ENCODE peak calls at places on chromosomes 7 and 10, in ten cellular contexts. N is neural progenitor cell, W is heart right ventricle, S is GM10248, A is AG10803, H is PC-3, Q is IMR-90, K is heart left ventricle, E is esophagus squamous epithelium, U is lung. D is an unnamed sample.

GRCh38 chr7:136183981-136184380 is 206.8 kb upstream of the MTPN start:
- DNase-seq in A (no peak), N (peak), S (no peak), W (no peak), U (no peak), Q (peak), H (peak), K (no peak), E (no peak), D (no peak)

GRCh38 chr7:107012691-107013090 is 31.8 kb upstream of the PRKAR2B start:
- DNase-seq in U (no peak), N (no peak), W (no peak), E (no peak), H (no peak), A (no peak), Q (no peak), S (no peak), K (no peak), D (no peak)

GRCh38 chr7:19872094-19872493 is 98.7 kb upstream of the TMEM196 start:
- DNase-seq in W (no peak), A (no peak), U (no peak), Q (no peak), E (no peak), S (no peak), H (no peak), K (no peak), N (no peak), D (no peak)

GRCh38 chr7:2820508-2820934 is 23.6 kb downstream of the GNA12 start:
- DNase-seq in A (peak), K (peak), H (peak), W (peak), S (no peak), E (no peak), U (peak), N (no peak), Q (peak), D (no peak)

GRCh38 chr7:128310499-128310898 is 33.2 kb downstream of the RBM28 start:
- DNase-seq in W (no peak), E (no peak), U (no peak), H (no peak), K (no peak), S (no peak), A (no peak), Q (no peak), N (no peak), D (no peak)

GRCh38 chr10:93600861-93601773 is at the start of gene RBP4:
- DNase-seq in W (peak), N (peak), E (no peak), U (no peak), H (peak), Q (peak), K (no peak), A (peak), S (no peak), D (peak)

GRCh38 chr7:29319719-29320521 is 125.3 kb downstream of the CHN2 start:
- DNase-seq in N (no peak), Q (no peak), H (no peak), S (no peak), W (no peak), K (no peak), U (no peak), A (peak), E (no peak), D (peak)

GRCh38 chr7:22445140-22445722 is 54.8 kb downstream of the STEAP1B start:
- DNase-seq in H (no peak), A (peak), W (peak), K (peak), E (peak), Q (peak), N (peak), S (peak), U (peak), D (peak)

GRCh38 chr10:74821501-74821900 is 4.9 kb upstream of the KAT6B start:
- DNase-seq in Q (no peak), K (peak), U (peak), A (no peak), S (no peak), E (no peak), N (no peak), H (peak), W (no peak), D (no peak)

GRCh38 chr7:27176962-27177794 is 3.1 kb upstream of the HOXA10 start:
- DNase-seq in Q (no peak), S (no peak), A (no peak), H (no peak), U (no peak), K (no peak), W (no peak), N (no peak), E (no peak), D (peak)

GRCh38 chr10:80196270-80196949 is 8.9 kb downstream of the ANXA11 start:
- DNase-seq in E (no peak), K (peak), S (peak), U (peak), Q (peak), W (no peak), H (peak), A (peak), N (no peak), D (no peak)

GRCh38 chr10:73159038-73159648 is 8.7 kb downstream of the ECD start:
- DNase-seq in S (peak), H (peak), N (peak), K (peak), E (no peak), A (peak), Q (peak), U (peak), W (peak), D (peak)

GRCh38 chr7:51356849-51357516 is 40.4 kb upstream of the COBL start:
- DNase-seq in K (no peak), W (no peak), N (no peak), H (no peak), S (no peak), E (no peak), A (no peak), U (no peak), Q (no peak), D (no peak)

GRCh38 chr7:79281406-79281805 is 172.1 kb downstream of the MAGI2 start:
- DNase-seq in W (no peak), A (no peak), U (no peak), Q (no peak), S (no peak), E (no peak), K (no peak), N (no peak), H (no peak), D (no peak)

GRCh38 chr10:113036636-113037035 is 86.6 kb downstream of the TCF7L2 start:
- DNase-seq in Q (no peak), U (no peak), W (no peak), K (no peak), S (no peak), E (no peak), N (no peak), H (no peak), A (no peak), D (no peak)

GRCh38 chr10:119680668-119681070 is 29.5 kb downstream of the BAG3 start:
- DNase-seq in S (no peak), K (no peak), W (no peak), Q (peak), U (no peak), A (peak), H (peak), N (no peak), E (no peak), D (no peak)

GRCh38 chr7:55251911-55252310 is 113.2 kb upstream of the LANCL2 start:
- DNase-seq in S (no peak), Q (no peak), N (no peak), U (no peak), W (no peak), E (no peak), K (no peak), A (no peak), H (no peak), D (no peak)

GRCh38 chr7:44637788-44638594 is 31.6 kb downstream of the OGDH start:
- DNase-seq in S (peak), N (no peak), U (no peak), H (peak), K (peak), Q (peak), E (no peak), W (no peak), A (peak), D (no peak)

GRCh38 chr10:75032119-75032518 is 79.3 kb upstream of the SAMD8 start:
- DNase-seq in W (no peak), N (no peak), A (no peak), E (no peak), U (no peak), H (no peak), S (no peak), Q (no peak), K (no peak), D (no peak)

GRCh38 chr10:30820282-30820991 is 190.9 kb upstream of the LYZL2 start:
- DNase-seq in K (no peak), H (peak), E (no peak), S (no peak), A (peak), W (no peak), Q (peak), N (no peak), U (no peak), D (no peak)

GRCh38 chr10:121112618-121113384 is 261.6 kb downstream of the WDR11 start:
- DNase-seq in N (peak), H (no peak), S (no peak), K (no peak), W (no peak), A (no peak), U (no peak), E (no peak), Q (no peak), D (no peak)
- TF ChIP-seq CTCF in N (no peak), H (peak), S (no peak), K (no peak), W (no peak), A (no peak), U (no peak), E (no peak), Q (no peak), D (no peak)

GRCh38 chr10:15433850-15434537 is 62.9 kb upstream of the FAM171A1 start:
- DNase-seq in U (no peak), S (peak), H (peak), N (peak), Q (peak), A (peak), K (no peak), W (no peak), E (no peak), D (no peak)
- TF ChIP-seq CTCF in U (peak), S (peak), H (peak), N (peak), Q (peak), A (peak), K (peak), W (peak), E (peak), D (peak)

GRCh38 chr7:49166441-49166840 is 242.1 kb downstream of the CDC14C start:
- DNase-seq in Q (no peak), U (no peak), K (no peak), S (no peak), A (no peak), W (no peak), H (peak), E (no peak), N (peak), D (no peak)
- TF ChIP-seq CTCF in Q (no peak), U (no peak), K (no peak), S (no peak), A (peak), W (peak), H (peak), E (no peak), N (peak), D (peak)

GRCh38 chr7:116592041-116592355 is 67.2 kb downstream of the CAV1 start:
- DNase-seq in Q (no peak), K (no peak), U (no peak), A (no peak), W (no peak), H (no peak), E (no peak), N (no peak), S (no peak), D (no peak)

GRCh38 chr7:116588225-116588624 is 63.4 kb downstream of the CAV1 start:
- DNase-seq in Q (peak), H (peak), W (no peak), S (no peak), E (no peak), N (peak), K (no peak), A (peak), U (no peak), D (no peak)

GRCh38 chr7:116585967-116586366 is 61.1 kb downstream of the CAV1 start:
- DNase-seq in K (no peak), E (no peak), N (no peak), A (no peak), H (no peak), Q (no peak), U (no peak), S (no peak), W (no peak), D (no peak)

GRCh38 chr7:116591202-116592040 is 66.6 kb downstream of the CAV1 start:
- DNase-seq in Q (peak), K (no peak), A (no peak), S (no peak), E (no peak), H (peak), U (no peak), N (no peak), W (no peak), D (no peak)

DNA sequence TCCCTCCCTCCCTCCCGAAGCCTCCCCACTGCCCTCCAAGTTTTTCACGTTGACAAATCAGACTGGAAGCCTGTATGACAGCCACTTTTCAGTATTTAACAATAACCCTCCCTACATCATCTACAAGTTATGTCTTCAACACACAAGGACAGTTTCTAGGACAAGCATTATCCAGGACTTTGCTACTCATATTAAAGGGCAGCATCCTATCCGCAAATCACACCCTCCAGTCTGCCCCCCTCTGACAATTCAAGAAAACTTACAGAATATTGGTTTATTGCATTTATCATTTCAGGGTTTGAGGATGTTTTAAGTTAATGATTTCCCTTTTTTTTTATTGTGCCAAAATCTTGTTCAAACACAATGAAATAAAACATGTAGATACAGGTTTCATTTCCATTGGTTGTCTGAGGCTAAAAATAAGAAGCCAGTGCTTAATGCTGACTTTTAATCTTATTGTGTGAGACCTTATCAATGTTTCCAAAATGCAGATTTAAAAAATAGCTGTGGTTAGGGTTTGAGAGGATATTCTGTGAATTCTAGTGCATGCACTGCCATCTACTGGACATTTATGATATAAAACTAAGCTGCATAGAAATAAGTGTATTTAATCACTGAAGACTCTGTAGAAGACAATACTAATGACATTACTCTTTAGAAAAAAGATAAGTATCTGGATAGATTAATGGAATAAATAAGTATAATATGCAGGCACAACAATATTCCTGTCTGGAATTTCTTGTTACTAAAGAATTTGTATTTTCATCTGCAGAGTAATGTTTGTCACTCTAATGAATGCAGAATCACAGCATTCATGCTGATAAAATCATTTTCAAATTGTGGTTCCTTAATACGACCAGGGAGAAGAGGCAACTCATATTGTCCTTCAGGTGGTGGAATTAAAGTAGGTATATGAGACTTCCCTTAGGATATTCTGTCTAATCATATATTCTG is 64.1 kb downstream of the CAV1 start:
- DNase-seq in N (peak), E (no peak), Q (peak), W (no peak), K (no peak), A (peak), H (peak), S (no peak), U (no peak), D (no peak)
- TF ChIP-seq CTCF in N (peak), E (peak), Q (peak), W (peak), K (peak), A (peak), H (peak), S (peak), U (peak), D (peak)

GRCh38 chr7:100189061-100189460 is 11.3 kb downstream of the STAG3 start:
- DNase-seq in H (no peak), S (no peak), A (no peak), N (no peak), U (no peak), Q (no peak), W (no peak), K (no peak), E (no peak), D (no peak)
- TF ChIP-seq CTCF in H (peak), S (no peak), A (no peak), N (peak), U (no peak), Q (peak), W (no peak), K (no peak), E (no peak), D (no peak)

D was measured in glutamatergic neuron.